ENCODE peak calls at places on chromosome 11, in seven cellular contexts. One of them, this sample, is unnamed.

GRCh38 chr11:65330544-65330943 is 3.1 kb upstream of the DPF2 start:
- DNase-seq in fibroblast of lung: no peak
- DNase-seq in BE2C: no peak
- DNase-seq in colonic mucosa: no peak
- DNase-seq in esophagus squamous epithelium: no peak
- DNase-seq in right atrium auricular region: no peak
- DNase-seq in cardiac fibroblast: no peak
- DNase-seq in this sample: no peak

GRCh38 chr11:69000831-69001245 is 12.2 kb downstream of the MRGPRF start:
- DNase-seq in colonic mucosa: peak
- DNase-seq in fibroblast of lung: peak
- DNase-seq in right atrium auricular region: peak
- DNase-seq in cardiac fibroblast: peak
- DNase-seq in esophagus squamous epithelium: no peak
- DNase-seq in BE2C: no peak
- DNase-seq in this sample: peak

GRCh38 chr11:111299111-111300026 is 1.0 kb downstream of the POU2AF3 start:
- DNase-seq in right atrium auricular region: no peak
- DNase-seq in esophagus squamous epithelium: no peak
- DNase-seq in cardiac fibroblast: peak
- DNase-seq in BE2C: no peak
- DNase-seq in colonic mucosa: peak
- DNase-seq in fibroblast of lung: peak
- DNase-seq in this sample: peak

GRCh38 chr11:119964136-119965025 is 173.5 kb downstream of the TRIM29 start:
- DNase-seq in BE2C: no peak
- DNase-seq in fibroblast of lung: no peak
- DNase-seq in cardiac fibroblast: peak
- DNase-seq in colonic mucosa: no peak
- DNase-seq in esophagus squamous epithelium: no peak
- DNase-seq in right atrium auricular region: no peak
- DNase-seq in this sample: peak

GRCh38 chr11:117381988-117382387 is 54.3 kb downstream of the CEP164 start:
- DNase-seq in esophagus squamous epithelium: no peak
- DNase-seq in right atrium auricular region: no peak
- DNase-seq in fibroblast of lung: no peak
- DNase-seq in colonic mucosa: no peak
- DNase-seq in BE2C: no peak
- DNase-seq in cardiac fibroblast: no peak
- DNase-seq in this sample: no peak

GRCh38 chr11:121249039-121249663 is 43.4 kb upstream of the SC5D start:
- DNase-seq in esophagus squamous epithelium: no peak
- DNase-seq in BE2C: no peak
- DNase-seq in cardiac fibroblast: peak
- DNase-seq in fibroblast of lung: peak
- DNase-seq in right atrium auricular region: no peak
- DNase-seq in colonic mucosa: no peak
- DNase-seq in this sample: peak

GRCh38 chr11:12746593-12747097 is 72.4 kb downstream of the TEAD1 start:
- DNase-seq in esophagus squamous epithelium: no peak
- DNase-seq in BE2C: peak
- DNase-seq in colonic mucosa: no peak
- DNase-seq in cardiac fibroblast: peak
- DNase-seq in right atrium auricular region: no peak
- DNase-seq in fibroblast of lung: peak
- DNase-seq in this sample: peak

GRCh38 chr11:43905788-43906187 is 25.2 kb downstream of the ALKBH3 start:
- DNase-seq in colonic mucosa: no peak
- DNase-seq in right atrium auricular region: no peak
- DNase-seq in fibroblast of lung: peak
- DNase-seq in cardiac fibroblast: peak
- DNase-seq in esophagus squamous epithelium: no peak
- DNase-seq in BE2C: peak
- DNase-seq in this sample: peak

GRCh38 chr11:58726594-58727414 is 4.9 kb downstream of the GLYAT start:
- DNase-seq in esophagus squamous epithelium: no peak
- DNase-seq in right atrium auricular region: no peak
- DNase-seq in fibroblast of lung: no peak
- DNase-seq in BE2C: peak
- DNase-seq in cardiac fibroblast: no peak
- DNase-seq in colonic mucosa: no peak
- DNase-seq in this sample: no peak

GRCh38 chr11:95821640-95822039 is 31.3 kb downstream of the CEP57 start:
- DNase-seq in right atrium auricular region: no peak
- DNase-seq in esophagus squamous epithelium: no peak
- DNase-seq in cardiac fibroblast: peak
- DNase-seq in fibroblast of lung: peak
- DNase-seq in colonic mucosa: no peak
- DNase-seq in BE2C: no peak
- DNase-seq in this sample: peak

GRCh38 chr11:94032066-94032465 is 10.9 kb downstream of the HEPHL1 start:
- DNase-seq in right atrium auricular region: no peak
- DNase-seq in esophagus squamous epithelium: no peak
- DNase-seq in fibroblast of lung: no peak
- DNase-seq in colonic mucosa: no peak
- DNase-seq in cardiac fibroblast: no peak
- DNase-seq in BE2C: peak
- DNase-seq in this sample: no peak

GRCh38 chr11:134596404-134596803 is 184.4 kb upstream of the B3GAT1 start:
- DNase-seq in BE2C: no peak
- DNase-seq in right atrium auricular region: peak
- DNase-seq in fibroblast of lung: no peak
- DNase-seq in colonic mucosa: no peak
- DNase-seq in esophagus squamous epithelium: no peak
- DNase-seq in cardiac fibroblast: no peak
- DNase-seq in this sample: no peak

GRCh38 chr11:29161216-29161615 is 855.6 kb downstream of the KCNA4 start:
- DNase-seq in fibroblast of lung: peak
- DNase-seq in BE2C: no peak
- DNase-seq in right atrium auricular region: no peak
- DNase-seq in esophagus squamous epithelium: no peak
- DNase-seq in colonic mucosa: no peak
- DNase-seq in cardiac fibroblast: no peak
- DNase-seq in this sample: peak

DNA sequence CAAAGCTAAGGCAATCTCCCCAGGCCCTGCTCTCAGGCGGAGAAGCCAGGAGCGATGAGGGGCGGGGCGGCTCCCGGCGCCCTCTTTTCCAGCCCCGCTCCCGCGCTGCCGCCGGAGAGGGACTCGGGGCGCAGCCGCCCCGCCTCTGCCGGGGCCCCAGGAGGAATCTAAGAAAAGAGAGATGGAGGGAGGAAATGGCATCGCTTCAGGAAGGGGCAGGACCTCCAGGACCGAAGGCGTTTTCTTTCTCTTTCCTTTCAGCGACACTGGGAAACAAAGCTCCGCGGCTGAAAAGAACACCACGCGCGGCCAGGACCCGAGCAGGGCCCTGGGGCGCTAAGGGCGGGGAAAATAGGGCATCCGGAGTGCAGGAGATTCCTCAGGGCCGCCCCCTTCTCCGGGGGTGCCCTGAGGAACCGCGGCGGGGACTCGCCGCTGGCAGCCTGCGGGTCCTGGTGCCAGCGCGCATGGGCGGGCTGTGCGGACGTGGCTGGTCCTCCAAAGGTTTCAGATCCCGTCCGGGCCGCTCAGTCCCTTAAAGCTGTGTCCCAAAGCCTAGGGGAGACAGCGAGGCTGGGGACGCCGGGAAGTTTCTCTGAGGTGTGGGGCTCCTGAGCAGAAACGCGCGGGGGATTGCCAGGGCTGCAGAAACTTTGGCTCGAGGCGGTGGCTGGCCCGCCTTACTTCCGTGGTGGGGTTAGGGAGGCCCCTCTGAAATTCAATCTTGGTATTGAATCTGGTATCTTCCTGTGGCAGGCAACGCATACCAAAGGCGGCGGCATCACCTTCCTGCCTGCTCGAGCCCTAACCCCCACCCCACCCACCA is 2.8 kb upstream of the BSX start:
- DNase-seq in BE2C: no peak
- DNase-seq in cardiac fibroblast: peak
- DNase-seq in colonic mucosa: no peak
- DNase-seq in esophagus squamous epithelium: no peak
- DNase-seq in right atrium auricular region: no peak
- DNase-seq in fibroblast of lung: no peak
- DNase-seq in this sample: peak
- H3K4me3 ChIP-seq in BE2C: peak
- H3K4me3 ChIP-seq in cardiac fibroblast: peak
- H3K4me3 ChIP-seq in colonic mucosa: peak
- H3K4me3 ChIP-seq in esophagus squamous epithelium: peak
- H3K4me3 ChIP-seq in right atrium auricular region: peak
- H3K4me3 ChIP-seq in fibroblast of lung: peak
- H3K4me3 ChIP-seq in this sample: peak

DNA sequence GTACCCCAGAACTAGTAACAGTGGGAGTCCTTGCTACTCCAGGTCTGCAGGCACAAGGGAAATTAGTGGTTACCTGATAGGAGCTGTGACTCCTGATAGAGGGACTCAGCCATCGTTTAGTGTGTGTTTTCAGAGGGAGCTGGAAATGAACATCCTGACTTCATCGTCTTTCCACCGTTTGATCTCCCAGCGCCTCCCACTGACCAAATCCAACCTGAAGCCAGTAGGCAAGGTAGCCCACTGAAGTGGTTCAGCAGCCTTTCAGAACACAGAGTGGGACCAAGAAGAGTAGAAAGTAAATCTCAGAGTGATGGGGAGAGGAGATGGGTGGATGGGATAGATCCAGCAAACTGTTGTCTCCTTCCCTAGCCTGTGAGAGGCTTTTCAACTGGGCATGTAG is 385.9 kb downstream of the INSC start:
- DNase-seq in right atrium auricular region: no peak
- DNase-seq in esophagus squamous epithelium: no peak
- DNase-seq in cardiac fibroblast: no peak
- DNase-seq in fibroblast of lung: no peak
- DNase-seq in colonic mucosa: no peak
- DNase-seq in BE2C: no peak
- DNase-seq in this sample: no peak
- TF ChIP-seq CTCF in right atrium auricular region: no peak
- TF ChIP-seq CTCF in esophagus squamous epithelium: no peak
- TF ChIP-seq CTCF in cardiac fibroblast: no peak
- TF ChIP-seq CTCF in fibroblast of lung: no peak
- TF ChIP-seq CTCF in colonic mucosa: no peak
- TF ChIP-seq CTCF in BE2C: no peak
- TF ChIP-seq CTCF in this sample: no peak

DNA sequence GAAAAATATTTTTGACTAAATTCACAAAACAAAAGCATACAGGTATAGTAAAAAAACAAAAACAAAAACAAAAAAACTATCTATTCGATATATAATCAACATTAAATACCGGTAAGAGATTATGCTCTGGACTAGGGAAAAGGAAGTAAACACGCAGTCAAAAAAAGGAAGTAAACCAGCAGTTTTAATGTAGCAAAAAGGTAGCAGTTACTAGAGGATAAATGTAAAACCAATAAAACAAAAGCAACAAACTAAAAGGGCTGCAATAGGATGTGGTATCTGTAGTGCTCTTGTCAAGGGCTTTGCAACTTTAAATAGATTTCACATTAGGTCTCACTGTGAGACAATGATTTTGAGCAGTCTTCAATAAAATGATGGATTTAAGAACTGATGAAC is 2.4 kb downstream of the TRIM22 start:
- DNase-seq in colonic mucosa: no peak
- DNase-seq in BE2C: no peak
- DNase-seq in esophagus squamous epithelium: no peak
- DNase-seq in right atrium auricular region: no peak
- DNase-seq in cardiac fibroblast: no peak
- DNase-seq in fibroblast of lung: no peak
- DNase-seq in this sample: no peak
- H3K4me3 ChIP-seq in colonic mucosa: no peak
- H3K4me3 ChIP-seq in BE2C: no peak
- H3K4me3 ChIP-seq in esophagus squamous epithelium: peak
- H3K4me3 ChIP-seq in right atrium auricular region: peak
- H3K4me3 ChIP-seq in cardiac fibroblast: no peak
- H3K4me3 ChIP-seq in fibroblast of lung: no peak
- H3K4me3 ChIP-seq in this sample: no peak

GRCh38 chr11:90113541-90113940 is 20.9 kb upstream of the NAALAD2 start:
- DNase-seq in colonic mucosa: no peak
- DNase-seq in BE2C: no peak
- DNase-seq in fibroblast of lung: no peak
- DNase-seq in cardiac fibroblast: peak
- DNase-seq in esophagus squamous epithelium: no peak
- DNase-seq in right atrium auricular region: no peak
- DNase-seq in this sample: peak
- TF ChIP-seq CTCF in colonic mucosa: peak
- TF ChIP-seq CTCF in BE2C: peak
- TF ChIP-seq CTCF in fibroblast of lung: peak
- TF ChIP-seq CTCF in cardiac fibroblast: peak
- TF ChIP-seq CTCF in esophagus squamous epithelium: peak
- TF ChIP-seq CTCF in right atrium auricular region: no peak
- TF ChIP-seq CTCF in this sample: peak

GRCh38 chr11:19934828-19935259 is 222.2 kb downstream of the NAV2 start:
- DNase-seq in right atrium auricular region: no peak
- DNase-seq in BE2C: no peak
- DNase-seq in esophagus squamous epithelium: no peak
- DNase-seq in colonic mucosa: no peak
- DNase-seq in cardiac fibroblast: peak
- DNase-seq in fibroblast of lung: peak
- DNase-seq in this sample: peak
- H3K4me3 ChIP-seq in right atrium auricular region: no peak
- H3K4me3 ChIP-seq in BE2C: no peak
- H3K4me3 ChIP-seq in esophagus squamous epithelium: no peak
- H3K4me3 ChIP-seq in colonic mucosa: no peak
- H3K4me3 ChIP-seq in cardiac fibroblast: no peak
- H3K4me3 ChIP-seq in fibroblast of lung: no peak
- H3K4me3 ChIP-seq in this sample: no peak

GRCh38 chr11:57049749-57050148 is 61.0 kb downstream of the OR5AK2 start:
- DNase-seq in BE2C: no peak
- DNase-seq in esophagus squamous epithelium: no peak
- DNase-seq in fibroblast of lung: no peak
- DNase-seq in right atrium auricular region: no peak
- DNase-seq in cardiac fibroblast: no peak
- DNase-seq in colonic mucosa: no peak
- DNase-seq in this sample: no peak
- TF ChIP-seq CTCF in BE2C: no peak
- TF ChIP-seq CTCF in esophagus squamous epithelium: no peak
- TF ChIP-seq CTCF in fibroblast of lung: no peak
- TF ChIP-seq CTCF in right atrium auricular region: no peak
- TF ChIP-seq CTCF in cardiac fibroblast: no peak
- TF ChIP-seq CTCF in colonic mucosa: no peak
- TF ChIP-seq CTCF in this sample: no peak

This sample was measured in choroid plexus epithelial cell.